ENCODE peak calls at places on chromosomes 5 and 9, in five cellular contexts. K is HepG2, I is GM12878, J is K562, U is H1. B is an unnamed sample.

GRCh38 chr5:145918397-145918796 is 18.0 kb upstream of the SH3RF2 start:
- DNase-seq in K (no peak), I (no peak), J (no peak), U (no peak), B (no peak)

GRCh38 chr9:39588056-39588814 is 232.8 kb downstream of the SPATA31A1 start:
- DNase-seq in K (no peak), I (no peak), J (no peak), U (no peak), B (no peak)

GRCh38 chr9:131289301-131290038 is at the start of gene PLPP7:
- DNase-seq in K (peak; percentile 53), I (no peak), J (peak; percentile 60), U (no peak), B (peak; percentile 75)

GRCh38 chr9:130660683-130661460 is 3.5 kb upstream of the PRDM12 start:
- DNase-seq in K (no peak), I (no peak), J (no peak), U (no peak), B (peak; percentile 58)

GRCh38 chr5:2423634-2424033 is 327.8 kb downstream of the IRX2 start:
- DNase-seq in K (no peak), I (no peak), J (no peak), U (no peak), B (no peak)

GRCh38 chr5:124395287-124395686 is 351.2 kb downstream of the ZNF608 start:
- DNase-seq in K (no peak), I (no peak), J (no peak), U (no peak), B (no peak)

GRCh38 chr9:110076894-110077725 is 130.8 kb downstream of the C9orf152 start:
- DNase-seq in K (no peak), I (no peak), J (no peak), U (no peak), B (no peak)

GRCh38 chr5:88785396-88786216 is 97.4 kb downstream of the MEF2C start:
- DNase-seq in K (no peak), I (peak; percentile 43), J (peak; percentile 45), U (peak; percentile 5), B (no peak)

GRCh38 chr9:127884427-127884911 is 7.0 kb upstream of the AK1 start:
- DNase-seq in K (no peak), I (no peak), J (no peak), U (no peak), B (no peak)

GRCh38 chr9:88530051-88530450 is 4.9 kb upstream of the NXNL2 start:
- DNase-seq in K (peak; percentile 45), I (no peak), J (no peak), U (no peak), B (no peak)

GRCh38 chr5:38528162-38528703 is 28.2 kb downstream of the LIFR start:
- DNase-seq in K (peak; percentile 88), I (no peak), J (peak; percentile 6), U (no peak), B (no peak)

GRCh38 chr9:4143951-4144717 is 155.7 kb downstream of the GLIS3 start:
- DNase-seq in K (peak; percentile 16), I (no peak), J (no peak), U (no peak), B (no peak)

GRCh38 chr9:75775966-75776691 is 114.3 kb upstream of the PCSK5 start:
- DNase-seq in K (no peak), I (no peak), J (no peak), U (no peak), B (no peak)

GRCh38 chr5:36177715-36178556 is 26.0 kb downstream of the SKP2 start:
- DNase-seq in K (peak; percentile 48), I (no peak), J (peak; percentile 37), U (no peak), B (no peak)

GRCh38 chr9:133542002-133542401 is 7.5 kb downstream of the ADAMTSL2 start:
- DNase-seq in K (no peak), I (no peak), J (no peak), U (no peak), B (no peak)

GRCh38 chr5:114018178-114018577 is 343.7 kb upstream of the KCNN2 start:
- DNase-seq in K (peak; percentile 1), I (no peak), J (no peak), U (no peak), B (no peak)

GRCh38 chr9:136120438-136120844 is 1.8 kb upstream of the TMEM250 start:
- DNase-seq in K (no peak), I (no peak), J (no peak), U (no peak), B (no peak)

GRCh38 chr5:21263361-21263760 is 1275.4 kb upstream of the CDH18 start:
- DNase-seq in K (no peak), I (no peak), J (no peak), U (no peak), B (no peak)

GRCh38 chr9:137167113-137167751 is 2.6 kb downstream of the LRRC26 start:
- DNase-seq in K (no peak), I (no peak), J (peak; percentile 42), U (no peak), B (no peak)

GRCh38 chr5:79736528-79737514 is 47.2 kb downstream of the CMYA5 start:
- DNase-seq in K (no peak), I (no peak), J (no peak), U (no peak), B (no peak)

GRCh38 chr9:129307227-129307970 is 129.3 kb upstream of the IER5L start:
- DNase-seq in K (peak; percentile 30), I (no peak), J (no peak), U (no peak), B (no peak)

GRCh38 chr9:129178579-129178909 is 483 bp upstream of the IER5L start:
- DNase-seq in K (no peak), I (no peak), J (no peak), U (no peak), B (no peak)

GRCh38 chr9:76761448-76761847 is 2.8 kb upstream of the PCA3 start:
- DNase-seq in K (no peak), I (no peak), J (no peak), U (no peak), B (no peak)

GRCh38 chr5:157324237-157324636 is 58.3 kb downstream of the CYFIP2 start:
- DNase-seq in K (no peak), I (no peak), J (peak; percentile 18), U (no peak), B (peak; percentile 59)

GRCh38 chr5:79560774-79561524 is 47.0 kb upstream of the HOMER1 start:
- DNase-seq in K (no peak), I (peak; percentile 31), J (no peak), U (no peak), B (no peak)

GRCh38 chr5:123037104-123037418 is 536 bp upstream of the PPIC start:
- DNase-seq in K (no peak), I (no peak), J (no peak), U (no peak), B (no peak)

GRCh38 chr5:123087173-123088030 is 1.6 kb upstream of the PRDM6 start:
- DNase-seq in K (no peak), I (no peak), J (no peak), U (no peak), B (no peak)

GRCh38 chr9:36396985-36397384 is 3.1 kb downstream of the RNF38 start:
- DNase-seq in K (no peak), I (no peak), J (no peak), U (no peak), B (no peak)

GRCh38 chr5:141100243-141100805 is at the start of gene PCDHB3:
- DNase-seq in K (peak; percentile 21), I (no peak), J (peak; percentile 48), U (peak; percentile 51), B (peak; percentile 88)

GRCh38 chr5:135271533-135272310 is 127.3 kb downstream of the MACROH2A1 start:
- DNase-seq in K (peak; percentile 29), I (no peak), J (peak; percentile 96), U (no peak), B (no peak)

GRCh38 chr9:134891713-134892112 is 11.1 kb downstream of the FCN2 start:
- DNase-seq in K (no peak), I (no peak), J (no peak), U (no peak), B (no peak)

GRCh38 chr5:59678959-59679358 is 214.6 kb downstream of the PDE4D start:
- DNase-seq in K (no peak), I (no peak), J (no peak), U (no peak), B (no peak)

GRCh38 chr5:59674763-59675162 is 218.8 kb downstream of the PDE4D start:
- DNase-seq in K (no peak), I (no peak), J (no peak), U (no peak), B (no peak)

GRCh38 chr5:59673438-59674058 is 220.0 kb downstream of the PDE4D start:
- DNase-seq in K (peak; percentile 16), I (no peak), J (peak; percentile 42), U (no peak), B (no peak)
- TF ChIP-seq USF2 in K (no peak), I (no peak), J (no peak), U (no peak), B (no peak)

GRCh38 chr5:150454492-150455229 is 5.1 kb upstream of the RPS14 start:
- DNase-seq in K (no peak), I (no peak), J (no peak), U (no peak), B (no peak)

GRCh38 chr5:150457112-150457511 is 7.6 kb upstream of the RPS14 start:
- DNase-seq in K (no peak), I (no peak), J (no peak), U (no peak), B (no peak)

GRCh38 chr5:150458819-150459557 is 9.4 kb upstream of the RPS14 start:
- DNase-seq in K (peak; percentile 44), I (no peak), J (peak; percentile 88), U (no peak), B (peak; percentile 91)

GRCh38 chr5:150460781-150461180 is 11.2 kb upstream of the RPS14 start:
- DNase-seq in K (no peak), I (no peak), J (no peak), U (no peak), B (no peak)

GRCh38 chr5:150457562-150458240 is 8.2 kb upstream of the RPS14 start:
- DNase-seq in K (no peak), I (no peak), J (no peak), U (no peak), B (no peak)
- TF ChIP-seq ATF3 in K (no peak), I (no peak), J (no peak), U (no peak), B (no peak)

GRCh38 chr5:119368238-119368630 is 12.4 kb downstream of the TNFAIP8 start:
- DNase-seq in K (no peak), I (peak; percentile 44), J (no peak), U (no peak), B (no peak)
- TF ChIP-seq USF2 in K (no peak), I (no peak), J (no peak), U (no peak), B (no peak)

GRCh38 chr5:171989276-171989675 is 17.2 kb downstream of the FBXW11 start:
- DNase-seq in K (no peak), I (peak; percentile 73), J (no peak), U (no peak), B (no peak)
- TF ChIP-seq ATF3 in K (no peak), I (no peak), J (no peak), U (no peak), B (no peak)

GRCh38 chr5:139138790-139139189 is 59.4 kb downstream of the SIL1 start:
- DNase-seq in K (peak; percentile 44), I (no peak), J (no peak), U (no peak), B (no peak)
- TF ChIP-seq USF2 in K (no peak), I (no peak), J (no peak), U (no peak), B (no peak)